ENCODE peak calls at places on chromosomes 5 and 9, in four cellular contexts. P is fibroblast of the aortic adventitia, A is fibroblast of mammary gland, L is body of pancreas. O is an unnamed sample.

GRCh38 chr9:21872696-21873095 is 70.3 kb downstream of the MTAP start:
- DNase-seq in P (no peak), A (no peak), L (no peak), O (no peak)

GRCh38 chr9:99011161-99011709 is 67.5 kb downstream of the COL15A1 start:
- DNase-seq in P (no peak), A (peak), L (no peak), O (peak)

GRCh38 chr5:159010611-159011497 is 88.9 kb downstream of the EBF1 start:
- DNase-seq in P (peak), A (peak), L (no peak), O (peak)

GRCh38 chr5:43066799-43067741 is 27.0 kb upstream of the ANXA2R start:
- DNase-seq in P (peak), A (peak), L (peak), O (peak)

GRCh38 chr5:148961261-148962199 is 101.3 kb downstream of the SH3TC2 start:
- DNase-seq in P (peak), A (peak), L (peak), O (no peak)

GRCh38 chr9:114138537-114138936 is 16.8 kb upstream of the COL27A1 start:
- DNase-seq in P (peak), A (peak), L (no peak), O (no peak)

GRCh38 chr5:139061274-139061673 is 136.9 kb downstream of the SIL1 start:
- DNase-seq in P (peak), A (peak), L (peak), O (peak)

GRCh38 chr9:82912639-82913038 is 150.3 kb downstream of the RASEF start:
- DNase-seq in P (no peak), A (no peak), L (no peak), O (no peak)

GRCh38 chr9:115034801-115035200 is 83.2 kb downstream of the TNC start:
- DNase-seq in P (peak), A (peak), L (no peak), O (peak)

GRCh38 chr5:98700730-98701129 is 72.7 kb upstream of the RGMB start:
- DNase-seq in P (no peak), A (peak), L (no peak), O (peak)

GRCh38 chr9:136242908-136243525 is 2.6 kb downstream of the QSOX2 start:
- DNase-seq in P (no peak), A (no peak), L (no peak), O (no peak)

GRCh38 chr5:125336401-125336800 is 590.0 kb upstream of the ZNF608 start:
- DNase-seq in P (peak), A (no peak), L (no peak), O (no peak)

GRCh38 chr9:134283111-134283515 is 43.1 kb upstream of the RXRA start:
- DNase-seq in P (peak), A (peak), L (peak), O (peak)

GRCh38 chr9:35844628-35845301 is 15.7 kb downstream of the TMEM8B start:
- DNase-seq in P (peak), A (peak), L (peak), O (peak)

GRCh38 chr5:98497391-98497790 is 276.1 kb upstream of the RGMB start:
- DNase-seq in P (peak), A (no peak), L (no peak), O (no peak)

GRCh38 chr5:55410840-55411239 is 103.1 kb downstream of the MTREX start:
- DNase-seq in P (no peak), A (no peak), L (no peak), O (no peak)

GRCh38 chr5:155895484-155895883 is 431.5 kb upstream of the SGCD start:
- DNase-seq in P (no peak), A (no peak), L (no peak), O (no peak)

GRCh38 chr5:123134653-123135181 is 45.7 kb downstream of the PRDM6 start:
- DNase-seq in P (no peak), A (no peak), L (no peak), O (no peak)

GRCh38 chr9:21682981-21683380 is 119.5 kb upstream of the MTAP start:
- DNase-seq in P (peak), A (peak), L (no peak), O (peak)

GRCh38 chr5:140273401-140273877 is 29.5 kb downstream of the PFDN1 start:
- DNase-seq in P (peak), A (peak), L (peak), O (no peak)

GRCh38 chr5:170006016-170006415 is 25.7 kb upstream of the INSYN2B start:
- DNase-seq in P (no peak), A (no peak), L (no peak), O (no peak)

GRCh38 chr9:109500421-109500974 is 2.4 kb upstream of the PTPN3 start:
- DNase-seq in P (no peak), A (no peak), L (no peak), O (no peak)
- H3K4me3 ChIP-seq in P (no peak), A (no peak), L (no peak), O (no peak)

GRCh38 chr9:109709881-109710280 is 70.1 kb upstream of the PALM2AKAP2 start:
- DNase-seq in P (no peak), A (no peak), L (no peak), O (no peak)

GRCh38 chr9:109707355-109707754 is 72.6 kb upstream of the PALM2AKAP2 start:
- DNase-seq in P (no peak), A (no peak), L (no peak), O (no peak)

GRCh38 chr9:109708507-109708945 is 71.5 kb upstream of the PALM2AKAP2 start:
- DNase-seq in P (peak), A (no peak), L (no peak), O (no peak)

GRCh38 chr9:109704546-109704945 is 75.5 kb upstream of the PALM2AKAP2 start:
- DNase-seq in P (no peak), A (no peak), L (no peak), O (no peak)

GRCh38 chr9:109705515-109705914 is 74.5 kb upstream of the PALM2AKAP2 start:
- DNase-seq in P (peak), A (peak), L (no peak), O (peak)
- TF ChIP-seq CTCF in P (no peak), A (peak), L (no peak), O (peak)

GRCh38 chr9:93952119-93952783 is 2.9 kb downstream of the BARX1 start:
- DNase-seq in P (no peak), A (no peak), L (no peak), O (no peak)

GRCh38 chr9:93949694-93950449 is 5.3 kb downstream of the BARX1 start:
- DNase-seq in P (no peak), A (peak), L (no peak), O (no peak)

GRCh38 chr9:93949073-93949693 is 6.0 kb downstream of the BARX1 start:
- DNase-seq in P (no peak), A (no peak), L (no peak), O (no peak)

GRCh38 chr9:93951655-93952118 is 3.5 kb downstream of the BARX1 start:
- DNase-seq in P (no peak), A (no peak), L (no peak), O (no peak)

DNA sequence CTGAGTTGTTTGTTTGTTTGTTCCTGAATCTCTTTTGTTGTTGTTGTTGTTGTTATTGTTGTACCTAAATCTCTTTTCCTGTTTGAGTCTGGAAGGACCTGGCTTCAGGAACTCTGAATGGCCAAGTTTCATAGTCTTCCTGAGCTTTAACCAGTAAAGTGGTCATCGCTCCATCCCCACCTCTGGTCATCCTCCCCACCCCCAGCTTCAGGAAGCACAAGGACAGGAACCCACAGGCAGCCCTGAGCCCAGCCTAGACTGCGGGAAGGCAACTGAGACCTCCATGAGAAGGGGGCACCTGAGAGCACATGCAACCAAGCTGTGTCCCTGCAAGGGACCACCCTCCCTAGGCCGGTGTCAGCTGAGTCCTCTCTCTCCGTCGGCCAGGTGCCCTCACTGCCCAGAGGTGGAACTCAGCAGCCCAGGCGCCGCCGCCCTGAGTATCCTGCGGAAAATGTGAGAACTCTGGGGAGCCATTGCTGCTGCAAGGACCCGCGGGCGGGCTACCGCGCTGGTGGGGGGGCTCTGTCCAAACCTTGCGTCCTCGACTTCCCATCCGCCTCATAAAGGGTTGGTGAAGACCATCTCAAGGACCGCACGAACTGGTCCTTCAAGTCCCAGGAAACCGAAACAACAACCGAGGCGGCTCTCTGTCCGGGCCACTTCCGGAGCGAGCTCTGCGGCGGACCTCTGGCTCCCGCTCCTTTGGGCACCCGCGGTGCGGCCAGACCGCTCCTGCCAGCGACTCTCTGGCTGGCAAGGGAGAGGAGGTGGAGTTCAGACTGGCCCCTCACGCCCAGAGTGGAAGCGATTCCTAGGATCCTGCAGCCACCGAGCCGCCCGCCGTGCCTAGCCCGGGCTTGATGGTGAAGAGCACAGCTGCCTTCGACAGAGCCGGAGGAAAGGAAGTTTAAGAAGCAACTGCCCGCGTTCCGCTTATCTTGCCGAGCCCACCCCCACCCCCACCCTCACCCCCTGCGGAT is 4.2 kb downstream of the BARX1 start:
- DNase-seq in P (peak), A (no peak), L (peak), O (no peak)
- H3K4me3 ChIP-seq in P (peak), A (peak), L (peak), O (peak)

DNA sequence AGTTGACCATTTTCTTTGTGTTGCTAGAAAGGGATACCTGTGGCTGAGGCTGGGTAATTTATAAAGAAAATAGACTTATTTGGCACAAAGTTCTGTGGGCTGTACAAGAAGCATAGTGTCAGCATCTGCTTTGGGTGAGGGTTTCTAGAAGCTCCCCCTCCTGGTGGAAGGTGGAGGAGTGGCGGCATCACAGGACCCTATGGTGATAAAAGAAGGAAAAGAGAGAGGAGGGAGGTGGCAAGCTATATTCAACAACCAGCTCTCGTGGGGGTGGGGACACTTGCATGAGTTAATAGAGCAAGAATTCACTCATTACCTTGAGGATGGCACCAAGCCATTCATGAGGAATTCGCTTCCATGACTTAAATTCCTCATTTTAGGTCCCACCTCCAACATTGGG is 2041.4 kb upstream of the CDH9 start:
- DNase-seq in P (no peak), A (no peak), L (no peak), O (no peak)
- TF ChIP-seq CTCF in P (no peak), A (no peak), L (no peak), O (no peak)

GRCh38 chr9:23821400-23822181 is 4.4 kb downstream of the ELAVL2 start:
- DNase-seq in P (no peak), A (no peak), L (no peak), O (peak)
- H3K4me3 ChIP-seq in P (no peak), A (no peak), L (no peak), O (peak)

GRCh38 chr5:168746893-168747640 is 167.9 kb upstream of the PANK3 start:
- DNase-seq in P (peak), A (no peak), L (no peak), O (no peak)

GRCh38 chr5:168750926-168751325 is 171.8 kb upstream of the PANK3 start:
- DNase-seq in P (no peak), A (no peak), L (no peak), O (no peak)

GRCh38 chr5:168749391-168750100 is 170.4 kb upstream of the PANK3 start:
- DNase-seq in P (no peak), A (no peak), L (no peak), O (no peak)

GRCh38 chr5:168752012-168752411 is 172.8 kb upstream of the PANK3 start:
- DNase-seq in P (no peak), A (no peak), L (no peak), O (no peak)

DNA sequence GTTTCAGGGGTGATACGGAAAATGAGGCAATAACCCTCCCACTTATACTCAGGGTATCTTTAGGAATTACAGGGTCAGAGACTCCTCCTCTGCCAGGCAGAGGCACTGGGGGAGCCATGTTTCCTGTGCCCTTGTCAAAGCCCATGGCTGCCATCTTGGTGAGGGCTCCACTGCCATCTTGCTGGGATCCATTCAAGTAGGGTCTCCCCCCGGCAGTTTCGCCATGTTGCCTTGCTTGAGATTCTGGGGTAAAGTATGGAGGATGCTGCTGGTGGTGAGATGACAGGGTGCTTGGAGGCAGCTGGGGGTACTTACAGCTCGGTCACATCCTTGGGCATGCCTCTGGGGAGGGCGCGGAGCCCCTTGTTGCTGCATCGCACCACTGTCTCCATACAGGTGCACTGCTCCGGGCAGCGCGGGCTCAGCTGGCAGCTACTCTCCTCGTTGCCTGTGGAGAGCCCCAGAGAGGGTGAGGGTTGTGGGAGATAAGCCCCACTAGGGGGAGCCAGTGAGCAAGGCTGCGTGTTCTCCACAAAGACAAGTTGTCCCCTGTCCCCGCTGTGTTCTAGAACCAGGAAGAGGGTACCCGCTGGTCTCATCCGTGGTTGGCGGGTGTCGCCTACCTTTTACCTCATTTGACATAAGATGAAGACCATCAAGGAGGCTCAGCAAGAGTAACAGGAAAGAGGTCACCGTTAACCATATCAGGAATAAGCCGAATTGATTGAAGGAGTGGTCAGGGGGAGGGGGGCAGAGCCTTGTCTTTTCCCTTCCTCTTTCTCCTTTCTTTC is 169.0 kb upstream of the PANK3 start:
- DNase-seq in P (no peak), A (peak), L (peak), O (no peak)
- TF ChIP-seq CTCF in P (peak), A (peak), L (peak), O (peak)

DNA sequence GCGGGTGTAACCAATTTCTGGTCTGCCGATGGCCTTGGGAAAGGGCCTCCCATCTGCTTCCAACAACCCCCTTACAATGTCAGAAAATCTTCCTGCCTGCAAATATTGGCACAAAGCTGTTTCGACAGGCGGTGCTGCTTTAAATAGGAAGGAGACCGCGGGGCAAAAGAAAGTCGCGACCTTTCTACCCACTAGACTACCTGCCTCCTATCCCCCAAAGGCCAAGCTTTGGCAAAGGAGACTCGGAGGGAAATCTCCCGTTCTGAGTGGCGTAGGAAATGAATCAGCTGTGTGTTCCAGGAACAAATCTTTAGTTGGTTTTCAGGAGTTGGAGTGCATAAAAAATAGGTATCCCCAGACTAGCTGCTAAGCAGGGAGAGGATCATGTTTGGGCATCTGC is 36.8 kb upstream of the NFIB start:
- DNase-seq in P (peak), A (no peak), L (no peak), O (no peak)
- H3K4me3 ChIP-seq in P (no peak), A (no peak), L (no peak), O (no peak)